ENCODE peak calls at places on chromosomes 2 and 18, in five cellular contexts. J, K, D, A and B are unnamed samples.

GRCh38 chr2:42386684-42387083 is 25.7 kb upstream of the COX7A2L start:
- DNase-seq in J (peak), K (no peak), D (no peak), A (no peak), B (no peak)

GRCh38 chr2:240374085-240374907 is 61.2 kb upstream of the GPC1 start:
- DNase-seq in J (no peak), K (no peak), D (peak), A (peak), B (no peak)

GRCh38 chr2:172087780-172088244 is 2.5 kb downstream of the DLX1 start:
- DNase-seq in J (no peak), K (no peak), D (no peak), A (no peak), B (no peak)

GRCh38 chr18:58061349-58061748 is 17.3 kb downstream of the NEDD4L start:
- DNase-seq in J (no peak), K (no peak), D (no peak), A (no peak), B (no peak)

GRCh38 chr2:11692966-11693521 is 23.0 kb upstream of the NTSR2 start:
- DNase-seq in J (peak), K (peak), D (peak), A (peak), B (no peak)

GRCh38 chr18:2589345-2590060 is 18.1 kb downstream of the NDC80 start:
- DNase-seq in J (no peak), K (no peak), D (no peak), A (no peak), B (no peak)

GRCh38 chr2:188976545-188977268 is 2.5 kb downstream of the COL3A1 start:
- DNase-seq in J (no peak), K (no peak), D (no peak), A (no peak), B (no peak)

GRCh38 chr2:196639180-196640030 is at the start of gene CCDC150:
- DNase-seq in J (peak), K (peak), D (peak), A (peak), B (peak)

GRCh38 chr2:24768601-24769000 is 24.6 kb downstream of the PTRHD1 start:
- DNase-seq in J (no peak), K (no peak), D (no peak), A (no peak), B (no peak)

GRCh38 chr2:68190991-68191731 is 33.5 kb downstream of the PNO1 start:
- DNase-seq in J (peak), K (no peak), D (no peak), A (no peak), B (no peak)

GRCh38 chr18:62741118-62741566 is 25.8 kb downstream of the PHLPP1 start:
- DNase-seq in J (peak), K (peak), D (peak), A (no peak), B (peak)

GRCh38 chr2:202965810-202966454 is 48.7 kb upstream of the NBEAL1 start:
- DNase-seq in J (peak), K (no peak), D (peak), A (peak), B (no peak)

GRCh38 chr18:37309059-37309458 is 256.5 kb downstream of the CELF4 start:
- DNase-seq in J (peak), K (no peak), D (no peak), A (no peak), B (no peak)

GRCh38 chr2:128026422-128027277 is 1.2 kb downstream of the SAP130 start:
- DNase-seq in J (peak), K (no peak), D (no peak), A (peak), B (no peak)

GRCh38 chr18:76494181-76494540 is 881 bp downstream of the ZNF516 start:
- DNase-seq in J (no peak), K (peak), D (peak), A (peak), B (no peak)

GRCh38 chr2:112345030-112346027 is 69.9 kb downstream of the ZC3H6 start:
- DNase-seq in J (peak), K (peak), D (peak), A (no peak), B (no peak)

GRCh38 chr2:46569061-46569560 is 89.7 kb downstream of the TMEM247 start:
- DNase-seq in J (peak), K (no peak), D (no peak), A (peak), B (no peak)

GRCh38 chr18:3985664-3986063 is 469.4 kb downstream of the DLGAP1 start:
- DNase-seq in J (no peak), K (no peak), D (no peak), A (no peak), B (no peak)

GRCh38 chr2:148561389-148561788 is 83.2 kb upstream of the EPC2 start:
- DNase-seq in J (no peak), K (no peak), D (no peak), A (no peak), B (no peak)

GRCh38 chr2:241900251-241901017 is 30.9 kb downstream of the RTP5 start:
- DNase-seq in J (no peak), K (no peak), D (no peak), A (no peak), B (no peak)

GRCh38 chr18:1463981-1464380 is 559.3 kb downstream of the ADCYAP1 start:
- DNase-seq in J (no peak), K (no peak), D (no peak), A (no peak), B (no peak)

GRCh38 chr2:59776726-59777008 is 776.8 kb downstream of the BCL11A start:
- DNase-seq in J (no peak), K (no peak), D (no peak), A (no peak), B (no peak)

GRCh38 chr2:197306691-197307030 is 3.9 kb downstream of the ANKRD44 start:
- DNase-seq in J (no peak), K (no peak), D (no peak), A (no peak), B (peak)

GRCh38 chr2:237341872-237342271 is 72.1 kb downstream of the COL6A3 start:
- DNase-seq in J (no peak), K (no peak), D (no peak), A (no peak), B (no peak)

GRCh38 chr2:96258393-96259022 is 7.3 kb downstream of the TMEM127 start:
- DNase-seq in J (no peak), K (no peak), D (no peak), A (peak), B (no peak)

GRCh38 chr2:43239981-43240761 is 13.8 kb upstream of the ZFP36L2 start:
- DNase-seq in J (no peak), K (no peak), D (no peak), A (no peak), B (no peak)

GRCh38 chr18:44852818-44853217 is 172.1 kb downstream of the SETBP1 start:
- DNase-seq in J (no peak), K (no peak), D (no peak), A (peak), B (no peak)

GRCh38 chr2:234829074-234829455 is 122.8 kb upstream of the SH3BP4 start:
- DNase-seq in J (no peak), K (no peak), D (no peak), A (no peak), B (no peak)

GRCh38 chr2:176763871-176764404 is 448.7 kb upstream of the HNRNPA3 start:
- DNase-seq in J (no peak), K (peak), D (no peak), A (peak), B (no peak)

GRCh38 chr2:237254369-237254861 is 159.5 kb downstream of the COL6A3 start:
- DNase-seq in J (no peak), K (no peak), D (no peak), A (peak), B (no peak)

GRCh38 chr2:9971105-9971818 is 19.8 kb downstream of the GRHL1 start:
- DNase-seq in J (no peak), K (no peak), D (no peak), A (no peak), B (no peak)

GRCh38 chr2:19733390-19733789 is 168.4 kb downstream of the TTC32 start:
- DNase-seq in J (no peak), K (no peak), D (no peak), A (no peak), B (no peak)

GRCh38 chr2:235570256-235570655 is 76.4 kb downstream of the AGAP1 start:
- DNase-seq in J (no peak), K (no peak), D (peak), A (no peak), B (no peak)

GRCh38 chr2:105541189-105542050 is 142.6 kb upstream of the FHL2 start:
- DNase-seq in J (no peak), K (no peak), D (peak), A (no peak), B (no peak)

GRCh38 chr2:203873921-203874631 is 6.5 kb downstream of the CTLA4 start:
- DNase-seq in J (no peak), K (no peak), D (no peak), A (no peak), B (no peak)

GRCh38 chr18:55634545-55634944 is 46.6 kb upstream of the TCF4 start:
- DNase-seq in J (no peak), K (no peak), D (no peak), A (no peak), B (no peak)

DNA sequence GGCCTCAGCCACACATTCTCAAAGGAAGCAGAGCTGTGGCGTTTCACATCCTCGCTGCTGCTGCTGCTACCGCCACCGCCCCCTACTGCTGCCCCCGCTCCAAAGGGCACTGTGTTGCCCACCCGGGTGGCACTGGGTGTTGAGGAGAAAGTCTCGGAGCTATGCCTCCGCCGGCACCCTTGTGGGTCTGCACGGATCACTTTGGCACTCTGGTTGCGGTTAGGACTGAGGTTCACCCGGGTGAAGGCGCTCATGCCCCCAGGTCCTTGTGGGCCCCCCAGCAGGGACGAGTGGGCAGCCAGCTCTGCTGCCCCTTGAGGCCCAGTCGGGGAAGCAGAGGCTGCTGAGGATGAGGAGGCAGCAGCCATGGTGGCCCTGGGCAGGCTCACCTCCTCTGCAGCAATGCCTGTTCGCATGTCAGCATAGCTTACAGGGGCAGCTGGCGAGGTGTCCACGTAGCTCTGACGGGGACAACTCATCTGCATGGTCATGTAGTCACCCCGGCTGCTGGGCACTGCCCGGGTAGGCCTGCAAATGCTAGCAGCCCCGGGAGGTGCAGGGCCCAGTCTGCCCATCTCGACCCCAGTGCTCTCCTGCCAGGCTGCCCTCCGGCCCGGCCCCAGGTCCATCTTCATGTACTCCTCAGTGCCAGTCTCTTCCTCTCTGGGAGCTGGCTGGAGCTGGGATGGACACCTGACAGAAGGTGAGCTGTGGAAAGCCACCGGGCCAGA is 4.2 kb downstream of the IRS1 start:
- DNase-seq in J (no peak), K (no peak), D (no peak), A (no peak), B (no peak)
- H3K4me3 ChIP-seq in J (no peak), K (no peak), D (peak), A (peak), B (no peak)

GRCh38 chr2:160375037-160375436 is 118.6 kb downstream of the RBMS1 start:
- DNase-seq in J (no peak), K (no peak), D (no peak), A (no peak), B (no peak)

GRCh38 chr2:160375802-160376469 is 117.7 kb downstream of the RBMS1 start:
- DNase-seq in J (no peak), K (no peak), D (no peak), A (no peak), B (no peak)

GRCh38 chr2:160376576-160376975 is 117.0 kb downstream of the RBMS1 start:
- DNase-seq in J (no peak), K (no peak), D (no peak), A (no peak), B (no peak)

GRCh38 chr2:160379399-160379798 is 114.2 kb downstream of the RBMS1 start:
- DNase-seq in J (no peak), K (no peak), D (no peak), A (no peak), B (no peak)

GRCh38 chr2:160377204-160377995 is 116.2 kb downstream of the RBMS1 start:
- DNase-seq in J (no peak), K (no peak), D (no peak), A (no peak), B (no peak)
- TF ChIP-seq CTCF in J (no peak), K (no peak), D (peak), A (no peak), B (no peak)

DNA sequence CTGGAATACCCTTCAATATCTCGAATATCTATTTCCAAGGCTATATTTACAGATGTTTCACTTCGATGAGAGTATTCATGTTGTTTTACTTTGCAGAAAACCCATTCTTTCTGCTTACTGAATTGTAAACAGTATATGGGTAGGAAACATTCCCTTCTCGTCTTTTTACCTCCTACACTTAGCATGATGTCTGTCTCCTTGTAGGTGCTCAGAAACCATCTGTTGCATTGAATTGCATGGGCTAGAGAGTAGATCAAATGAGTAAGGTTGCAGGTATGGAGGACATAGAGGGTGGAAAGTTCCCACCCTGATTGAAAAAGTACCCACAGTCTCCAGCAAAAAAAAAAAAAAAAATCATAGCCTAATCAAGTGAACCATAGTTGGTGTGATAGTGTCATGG is 1.8 kb downstream of the CYTIP start:
- DNase-seq in J (no peak), K (no peak), D (no peak), A (no peak), B (no peak)
- H3K4me3 ChIP-seq in J (no peak), K (no peak), D (no peak), A (no peak), B (no peak)

GRCh38 chr18:25563816-25564370 is 211.9 kb upstream of the ZNF521 start:
- DNase-seq in J (no peak), K (no peak), D (no peak), A (no peak), B (no peak)

GRCh38 chr18:25563346-25563745 is 211.4 kb upstream of the ZNF521 start:
- DNase-seq in J (no peak), K (no peak), D (no peak), A (no peak), B (no peak)

GRCh38 chr18:25557006-25557405 is 205.0 kb upstream of the ZNF521 start:
- DNase-seq in J (no peak), K (no peak), D (no peak), A (no peak), B (no peak)

GRCh38 chr18:25560369-25560768 is 208.4 kb upstream of the ZNF521 start:
- DNase-seq in J (no peak), K (no peak), D (no peak), A (no peak), B (no peak)

GRCh38 chr18:25561923-25562322 is 210.0 kb upstream of the ZNF521 start:
- DNase-seq in J (peak), K (no peak), D (peak), A (peak), B (peak)
- TF ChIP-seq CTCF in J (peak), K (peak), D (no peak), A (peak), B (peak)

GRCh38 chr18:48619501-48619900 is 80.7 kb downstream of the CTIF start:
- DNase-seq in J (no peak), K (no peak), D (no peak), A (no peak), B (no peak)
- H3K4me3 ChIP-seq in J (no peak), K (no peak), D (no peak), A (no peak), B (no peak)